ENCODE peak calls at places on chromosomes 16 and 17, in six cellular contexts. One of them, this sample, is unnamed.

GRCh38 chr16:575354-576196 is 5.8 kb downstream of the PIGQ start:
- DNase-seq in IMR-90: no peak
- DNase-seq in H1: no peak
- DNase-seq in neuronal stem cell: no peak
- DNase-seq in H9: no peak
- DNase-seq in trophoblast cell: no peak
- DNase-seq in this sample: no peak

GRCh38 chr17:82246365-82247174 is 17.7 kb downstream of the SLC16A3 start:
- DNase-seq in IMR-90: peak; percentile 63
- DNase-seq in H1: no peak
- DNase-seq in neuronal stem cell: no peak
- DNase-seq in H9: no peak
- DNase-seq in trophoblast cell: no peak
- DNase-seq in this sample: peak; percentile 54

GRCh38 chr16:75566889-75567255 is 693 bp downstream of the GABARAPL2 start:
- DNase-seq in IMR-90: no peak
- DNase-seq in H1: peak; percentile 57
- DNase-seq in neuronal stem cell: no peak
- DNase-seq in H9: no peak
- DNase-seq in trophoblast cell: no peak
- DNase-seq in this sample: peak; percentile 20

GRCh38 chr17:79777844-79778503 is at the start of gene CBX2:
- DNase-seq in IMR-90: peak; percentile 42
- DNase-seq in H1: peak; percentile 85
- DNase-seq in neuronal stem cell: peak; percentile 80
- DNase-seq in H9: peak; percentile 88
- DNase-seq in trophoblast cell: peak; percentile 48
- DNase-seq in this sample: peak; percentile 55

GRCh38 chr17:82583720-82584234 is 64.2 kb downstream of the FOXK2 start:
- DNase-seq in IMR-90: no peak
- DNase-seq in H1: no peak
- DNase-seq in neuronal stem cell: no peak
- DNase-seq in H9: no peak
- DNase-seq in trophoblast cell: no peak
- DNase-seq in this sample: no peak

GRCh38 chr17:64126918-64127317 is 3.0 kb downstream of the ERN1 start:
- DNase-seq in IMR-90: peak; percentile 59
- DNase-seq in H1: no peak
- DNase-seq in neuronal stem cell: no peak
- DNase-seq in H9: no peak
- DNase-seq in trophoblast cell: no peak
- DNase-seq in this sample: peak; percentile 34

GRCh38 chr17:38428643-38429371 is 543 bp downstream of the ARHGAP23 start:
- DNase-seq in IMR-90: peak; percentile 46
- DNase-seq in H1: peak; percentile 70
- DNase-seq in neuronal stem cell: no peak
- DNase-seq in H9: peak; percentile 63
- DNase-seq in trophoblast cell: no peak
- DNase-seq in this sample: peak; percentile 74

GRCh38 chr16:71526111-71526998 is at the start of gene CHST4:
- DNase-seq in IMR-90: peak; percentile 57
- DNase-seq in H1: peak; percentile 66
- DNase-seq in neuronal stem cell: peak; percentile 20
- DNase-seq in H9: peak; percentile 94
- DNase-seq in trophoblast cell: peak; percentile 60
- DNase-seq in this sample: peak; percentile 24

GRCh38 chr17:46935658-46936266 is 12.8 kb downstream of the GOSR2 start:
- DNase-seq in IMR-90: no peak
- DNase-seq in H1: no peak
- DNase-seq in neuronal stem cell: no peak
- DNase-seq in H9: no peak
- DNase-seq in trophoblast cell: no peak
- DNase-seq in this sample: no peak

GRCh38 chr17:43560461-43561427 is 14.6 kb upstream of the ETV4 start:
- DNase-seq in IMR-90: no peak
- DNase-seq in H1: no peak
- DNase-seq in neuronal stem cell: no peak
- DNase-seq in H9: no peak
- DNase-seq in trophoblast cell: no peak
- DNase-seq in this sample: no peak

GRCh38 chr16:65377131-65377649 is 255.3 kb upstream of the CDH11 start:
- DNase-seq in IMR-90: no peak
- DNase-seq in H1: no peak
- DNase-seq in neuronal stem cell: no peak
- DNase-seq in H9: no peak
- DNase-seq in trophoblast cell: no peak
- DNase-seq in this sample: no peak

GRCh38 chr17:78675836-78676235 is 98.6 kb upstream of the DNAH17 start:
- DNase-seq in IMR-90: no peak
- DNase-seq in H1: no peak
- DNase-seq in neuronal stem cell: no peak
- DNase-seq in H9: no peak
- DNase-seq in trophoblast cell: no peak
- DNase-seq in this sample: no peak

GRCh38 chr17:6021011-6021400 is 49.2 kb upstream of the WSCD1 start:
- DNase-seq in IMR-90: no peak
- DNase-seq in H1: no peak
- DNase-seq in neuronal stem cell: no peak
- DNase-seq in H9: no peak
- DNase-seq in trophoblast cell: no peak
- DNase-seq in this sample: no peak

GRCh38 chr16:80923356-80923755 is 83.3 kb downstream of the CMC2 start:
- DNase-seq in IMR-90: no peak
- DNase-seq in H1: no peak
- DNase-seq in neuronal stem cell: no peak
- DNase-seq in H9: no peak
- DNase-seq in trophoblast cell: no peak
- DNase-seq in this sample: no peak

GRCh38 chr17:67386965-67387551 is 10.0 kb downstream of the PITPNC1 start:
- DNase-seq in IMR-90: peak; percentile 55
- DNase-seq in H1: peak; percentile 91
- DNase-seq in neuronal stem cell: peak; percentile 57
- DNase-seq in H9: peak; percentile 75
- DNase-seq in trophoblast cell: peak; percentile 66
- DNase-seq in this sample: peak; percentile 30

GRCh38 chr17:73052923-73053322 is 39.6 kb downstream of the SLC39A11 start:
- DNase-seq in IMR-90: no peak
- DNase-seq in H1: no peak
- DNase-seq in neuronal stem cell: no peak
- DNase-seq in H9: no peak
- DNase-seq in trophoblast cell: no peak
- DNase-seq in this sample: no peak

GRCh38 chr16:73997340-73997711 is 299.3 kb upstream of the PSMD7 start:
- DNase-seq in IMR-90: no peak
- DNase-seq in H1: no peak
- DNase-seq in neuronal stem cell: no peak
- DNase-seq in H9: no peak
- DNase-seq in trophoblast cell: peak; percentile 36
- DNase-seq in this sample: no peak

GRCh38 chr16:24577167-24577566 is 37.8 kb downstream of the RBBP6 start:
- DNase-seq in IMR-90: peak; percentile 10
- DNase-seq in H1: no peak
- DNase-seq in neuronal stem cell: no peak
- DNase-seq in H9: no peak
- DNase-seq in trophoblast cell: no peak
- DNase-seq in this sample: no peak

GRCh38 chr17:61353615-61354014 is 46.0 kb upstream of the TBX2 start:
- DNase-seq in IMR-90: no peak
- DNase-seq in H1: no peak
- DNase-seq in neuronal stem cell: no peak
- DNase-seq in H9: no peak
- DNase-seq in trophoblast cell: no peak
- DNase-seq in this sample: no peak

GRCh38 chr17:231966-232807 is 50.7 kb upstream of the DOC2B start:
- DNase-seq in IMR-90: no peak
- DNase-seq in H1: peak; percentile 29
- DNase-seq in neuronal stem cell: no peak
- DNase-seq in H9: no peak
- DNase-seq in trophoblast cell: no peak
- DNase-seq in this sample: no peak

GRCh38 chr17:47192549-47192948 is 3.5 kb upstream of the CDC27 start:
- DNase-seq in IMR-90: no peak
- DNase-seq in H1: no peak
- DNase-seq in neuronal stem cell: no peak
- DNase-seq in H9: no peak
- DNase-seq in trophoblast cell: no peak
- DNase-seq in this sample: peak; percentile 63

GRCh38 chr17:17028878-17029535 is 13.2 kb upstream of the MPRIP start:
- DNase-seq in IMR-90: no peak
- DNase-seq in H1: peak; percentile 54
- DNase-seq in neuronal stem cell: no peak
- DNase-seq in H9: peak; percentile 81
- DNase-seq in trophoblast cell: no peak
- DNase-seq in this sample: no peak

GRCh38 chr16:89442990-89443726 is 47.2 kb downstream of the ANKRD11 start:
- DNase-seq in IMR-90: peak; percentile 75
- DNase-seq in H1: no peak
- DNase-seq in neuronal stem cell: no peak
- DNase-seq in H9: no peak
- DNase-seq in trophoblast cell: peak; percentile 94
- DNase-seq in this sample: peak; percentile 60

GRCh38 chr17:20920813-20921199 is 122.0 kb downstream of the USP22 start:
- DNase-seq in IMR-90: peak; percentile 53
- DNase-seq in H1: no peak
- DNase-seq in neuronal stem cell: no peak
- DNase-seq in H9: no peak
- DNase-seq in trophoblast cell: no peak
- DNase-seq in this sample: peak; percentile 73

GRCh38 chr16:10370096-10370726 is 15.7 kb upstream of the ATF7IP2 start:
- DNase-seq in IMR-90: no peak
- DNase-seq in H1: no peak
- DNase-seq in neuronal stem cell: no peak
- DNase-seq in H9: no peak
- DNase-seq in trophoblast cell: no peak
- DNase-seq in this sample: no peak

GRCh38 chr17:17325816-17326215 is 22.6 kb downstream of the NT5M start:
- DNase-seq in IMR-90: no peak
- DNase-seq in H1: no peak
- DNase-seq in neuronal stem cell: no peak
- DNase-seq in H9: no peak
- DNase-seq in trophoblast cell: no peak
- DNase-seq in this sample: no peak

GRCh38 chr17:7932483-7932891 is 481 bp downstream of the CNTROB start:
- DNase-seq in IMR-90: peak; percentile 21
- DNase-seq in H1: peak; percentile 58
- DNase-seq in neuronal stem cell: no peak
- DNase-seq in H9: peak; percentile 61
- DNase-seq in trophoblast cell: peak; percentile 7
- DNase-seq in this sample: peak; percentile 59

GRCh38 chr16:68739964-68740627 is 3.0 kb downstream of the CDH1 start:
- DNase-seq in IMR-90: no peak
- DNase-seq in H1: no peak
- DNase-seq in neuronal stem cell: no peak
- DNase-seq in H9: no peak
- DNase-seq in trophoblast cell: no peak
- DNase-seq in this sample: no peak

GRCh38 chr16:86942469-86943175 is 364.3 kb downstream of the FOXL1 start:
- DNase-seq in IMR-90: no peak
- DNase-seq in H1: no peak
- DNase-seq in neuronal stem cell: no peak
- DNase-seq in H9: no peak
- DNase-seq in trophoblast cell: no peak
- DNase-seq in this sample: peak; percentile 87

DNA sequence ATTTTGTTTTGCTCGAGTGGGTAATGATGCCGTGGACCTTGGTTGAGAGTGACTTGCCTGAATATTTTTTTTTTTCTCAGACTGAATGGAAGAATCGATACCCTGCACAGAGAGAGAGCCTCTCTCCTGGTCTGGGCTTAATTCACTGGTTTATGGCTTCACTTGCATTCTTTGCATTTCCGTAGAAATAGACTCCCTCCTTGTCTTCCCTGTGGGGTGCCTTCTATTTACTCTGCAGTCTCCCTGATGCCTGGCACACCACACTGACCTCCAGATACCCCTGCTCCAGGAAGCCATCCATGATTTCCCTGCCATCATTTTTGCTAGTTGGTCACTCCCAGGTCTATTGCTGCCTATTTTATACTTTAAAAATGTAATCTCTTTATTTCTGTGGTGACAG is 238.0 kb downstream of the SNX29 start:
- DNase-seq in IMR-90: no peak
- DNase-seq in H1: no peak
- DNase-seq in neuronal stem cell: no peak
- DNase-seq in H9: no peak
- DNase-seq in trophoblast cell: no peak
- DNase-seq in this sample: no peak
- H3K14ac ChIP-seq in IMR-90: no peak overlapping the region
- H3K14ac ChIP-seq in H1: no peak overlapping the region
- H3K14ac ChIP-seq in neuronal stem cell: no peak overlapping the region
- H3K14ac ChIP-seq in H9: no peak overlapping the region
- H3K14ac ChIP-seq in trophoblast cell: no peak overlapping the region
- H3K14ac ChIP-seq in this sample: no peak overlapping the region

GRCh38 chr16:85369741-85370528 is 243.2 kb upstream of the GSE1 start:
- DNase-seq in IMR-90: no peak
- DNase-seq in H1: peak; percentile 97
- DNase-seq in neuronal stem cell: peak; percentile 43
- DNase-seq in H9: peak; percentile 74
- DNase-seq in trophoblast cell: peak; percentile 37
- DNase-seq in this sample: peak; percentile 71
- H3K14ac ChIP-seq in IMR-90: no peak overlapping the region
- H3K14ac ChIP-seq in H1: no peak overlapping the region
- H3K14ac ChIP-seq in neuronal stem cell: no peak overlapping the region
- H3K14ac ChIP-seq in H9: no peak overlapping the region
- H3K14ac ChIP-seq in trophoblast cell: peak overlapping the region; percentile 48
- H3K14ac ChIP-seq in this sample: peak overlapping the region; percentile 30

DNA sequence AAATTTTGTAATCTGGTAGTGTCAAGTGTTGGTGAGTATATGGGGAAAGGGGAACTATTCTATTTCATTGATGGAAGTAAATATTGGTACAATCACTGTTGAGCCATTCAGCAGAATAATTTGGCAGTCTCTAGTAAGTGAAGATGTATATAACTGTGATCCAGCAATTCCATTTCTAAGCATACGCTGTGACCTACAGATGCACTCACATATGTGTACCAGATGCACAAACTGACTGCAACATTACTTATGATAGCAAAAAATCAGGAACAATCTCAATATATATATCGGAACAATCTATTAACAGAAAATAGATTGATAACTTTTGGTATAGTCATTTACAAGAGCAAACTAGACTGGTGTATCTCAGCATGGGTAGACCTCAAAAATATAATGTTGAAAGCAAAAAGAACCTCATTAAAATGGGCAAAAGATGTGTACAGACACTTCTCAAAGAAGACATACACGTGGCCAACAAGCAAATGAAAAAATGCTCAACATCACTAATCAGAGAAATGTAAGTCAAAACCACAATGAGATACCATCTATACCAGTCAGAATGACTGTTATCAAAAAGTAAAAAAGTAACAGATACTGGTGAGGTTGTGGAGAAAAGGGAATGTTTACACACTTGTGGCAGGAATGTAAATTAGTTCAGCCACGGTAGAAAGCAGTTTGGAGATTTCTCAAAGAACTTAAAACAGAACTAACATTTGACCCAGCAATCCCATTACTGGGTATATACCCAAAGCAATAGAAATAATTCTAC is 20.8 kb downstream of the ADAP2 start:
- DNase-seq in IMR-90: peak; percentile 62
- DNase-seq in H1: no peak
- DNase-seq in neuronal stem cell: no peak
- DNase-seq in H9: no peak
- DNase-seq in trophoblast cell: no peak
- DNase-seq in this sample: peak; percentile 35
- H3K14ac ChIP-seq in IMR-90: no peak overlapping the region
- H3K14ac ChIP-seq in H1: no peak overlapping the region
- H3K14ac ChIP-seq in neuronal stem cell: no peak overlapping the region
- H3K14ac ChIP-seq in H9: no peak overlapping the region
- H3K14ac ChIP-seq in trophoblast cell: no peak overlapping the region
- H3K14ac ChIP-seq in this sample: no peak overlapping the region

GRCh38 chr17:74404802-74405201 is 27.1 kb upstream of the GPRC5C start:
- DNase-seq in IMR-90: no peak
- DNase-seq in H1: no peak
- DNase-seq in neuronal stem cell: no peak
- DNase-seq in H9: no peak
- DNase-seq in trophoblast cell: no peak
- DNase-seq in this sample: no peak
- H3K14ac ChIP-seq in IMR-90: no peak overlapping the region
- H3K14ac ChIP-seq in H1: no peak overlapping the region
- H3K14ac ChIP-seq in neuronal stem cell: no peak overlapping the region
- H3K14ac ChIP-seq in H9: no peak overlapping the region
- H3K14ac ChIP-seq in trophoblast cell: no peak overlapping the region
- H3K14ac ChIP-seq in this sample: no peak overlapping the region